ENCODE peak calls at places on chromosomes 7 and 10, in nine cellular contexts. Y is upper lobe of left lung; Q is stimulated activated CD4-positive, alpha-beta T cell treated with anti-CD3 and anti-CD28 coated beads, Interleukin-1b, Interleukin-23, amount 100 ng/mL, for 48 hours; F is AG20443; Z is GM12865; B is H4; W is posterior cingulate gyrus; I is NCI-H510A; A is nephron progenitor cell. R is an unnamed sample.

GRCh38 chr7:39894904-39895303 is 55.2 kb upstream of the CDK13 start:
- DNase-seq in Y (no peak), Q (no peak), F (no peak), Z (no peak), B (no peak), W (no peak), I (no peak), A (no peak), R (no peak)

GRCh38 chr7:124752310-124752709 is 13.3 kb downstream of the GPR37 start:
- DNase-seq in Y (no peak), Q (no peak), F (no peak), Z (no peak), B (no peak), W (no peak), I (no peak), A (no peak), R (no peak)

GRCh38 chr10:19656420-19657042 is 159.7 kb upstream of the PLXDC2 start:
- DNase-seq in Y (no peak), Q (no peak), F (no peak), Z (no peak), B (no peak), W (no peak), I (no peak), A (no peak), R (no peak)

GRCh38 chr10:69348824-69349541 is 67.7 kb downstream of the TACR2 start:
- DNase-seq in Y (no peak), Q (no peak), F (peak), Z (peak), B (peak), W (no peak), I (no peak), A (no peak), R (no peak)

GRCh38 chr7:41755100-41755499 is 52.2 kb upstream of the INHBA start:
- DNase-seq in Y (no peak), Q (no peak), F (no peak), Z (no peak), B (no peak), W (no peak), I (no peak), A (no peak), R (no peak)

GRCh38 chr7:40799-41750 is 151.3 kb upstream of the FAM20C start:
- DNase-seq in Y (no peak), Q (no peak), F (no peak), Z (no peak), B (no peak), W (no peak), I (no peak), A (no peak), R (no peak)

GRCh38 chr10:1400129-1400865 is 337.0 kb downstream of the ADARB2 start:
- DNase-seq in Y (no peak), Q (no peak), F (no peak), Z (no peak), B (no peak), W (no peak), I (no peak), A (no peak), R (no peak)

GRCh38 chr7:39924122-39924521 is 25.9 kb upstream of the CDK13 start:
- DNase-seq in Y (no peak), Q (no peak), F (no peak), Z (no peak), B (no peak), W (no peak), I (no peak), A (no peak), R (no peak)

GRCh38 chr10:73773152-73773879 is 8.5 kb upstream of the CHCHD1 start:
- DNase-seq in Y (no peak), Q (no peak), F (no peak), Z (no peak), B (no peak), W (no peak), I (no peak), A (no peak), R (no peak)

GRCh38 chr10:91590904-91591791 is 41.7 kb downstream of the PPP1R3C start:
- DNase-seq in Y (no peak), Q (no peak), F (no peak), Z (no peak), B (peak), W (no peak), I (peak), A (no peak), R (no peak)

GRCh38 chr10:20407421-20407820 is 489.7 kb downstream of the NEBL start:
- DNase-seq in Y (no peak), Q (no peak), F (no peak), Z (no peak), B (no peak), W (no peak), I (no peak), A (no peak), R (no peak)

GRCh38 chr10:59585046-59585700 is 124.5 kb downstream of the SLC16A9 start:
- DNase-seq in Y (no peak), Q (no peak), F (no peak), Z (no peak), B (peak), W (peak), I (no peak), A (no peak), R (no peak)

GRCh38 chr7:49775949-49776443 is 2.6 kb downstream of the VWC2 start:
- DNase-seq in Y (no peak), Q (no peak), F (no peak), Z (no peak), B (no peak), W (no peak), I (no peak), A (no peak), R (peak)

GRCh38 chr10:128210215-128211063 is 84.2 kb upstream of the MKI67 start:
- DNase-seq in Y (peak), Q (peak), F (peak), Z (peak), B (no peak), W (peak), I (no peak), A (peak), R (peak)

GRCh38 chr10:66799474-66799873 is 126.4 kb upstream of the LRRTM3 start:
- DNase-seq in Y (no peak), Q (no peak), F (no peak), Z (no peak), B (peak), W (no peak), I (no peak), A (no peak), R (no peak)

GRCh38 chr7:12133865-12134264 is 77.2 kb upstream of the TMEM106B start:
- DNase-seq in Y (no peak), Q (no peak), F (no peak), Z (no peak), B (no peak), W (no peak), I (no peak), A (no peak), R (no peak)

GRCh38 chr7:157808042-157808441 is 471.2 kb downstream of the DNAJB6 start:
- DNase-seq in Y (no peak), Q (no peak), F (no peak), Z (no peak), B (no peak), W (no peak), I (no peak), A (no peak), R (no peak)

GRCh38 chr7:98654524-98655272 is 37.6 kb downstream of the NPTX2 start:
- DNase-seq in Y (no peak), Q (no peak), F (no peak), Z (no peak), B (no peak), W (no peak), I (no peak), A (no peak), R (no peak)

GRCh38 chr10:72328045-72328828 is 26.5 kb downstream of the DNAJB12 start:
- DNase-seq in Y (peak), Q (peak), F (peak), Z (peak), B (peak), W (peak), I (no peak), A (peak), R (no peak)

GRCh38 chr7:73831656-73832579 is 1.1 kb downstream of the CLDN4 start:
- DNase-seq in Y (peak), Q (no peak), F (no peak), Z (no peak), B (no peak), W (no peak), I (peak), A (peak), R (no peak)

GRCh38 chr7:2019693-2020511 is 212.8 kb downstream of the MAD1L1 start:
- DNase-seq in Y (peak), Q (peak), F (peak), Z (peak), B (peak), W (no peak), I (no peak), A (no peak), R (no peak)

GRCh38 chr10:87660484-87661133 is 931 bp downstream of the PAPSS2 start:
- DNase-seq in Y (no peak), Q (no peak), F (peak), Z (no peak), B (no peak), W (no peak), I (no peak), A (no peak), R (no peak)

GRCh38 chr7:149524399-149524798 is 26.8 kb upstream of the ZNF746 start:
- DNase-seq in Y (no peak), Q (no peak), F (no peak), Z (no peak), B (no peak), W (no peak), I (no peak), A (no peak), R (no peak)

GRCh38 chr10:43316988-43317387 is 50.1 kb upstream of the RASGEF1A start:
- DNase-seq in Y (no peak), Q (no peak), F (peak), Z (no peak), B (no peak), W (no peak), I (no peak), A (no peak), R (no peak)